ENCODE peak calls at places on chromosomes 6 and 20, in six cellular contexts. One of them, this sample, is unnamed.
A peak's percentile ranks its signal among the peaks of the same experiment; 100 is the strongest.

GRCh38 chr20:33655164-33655563 is 7.0 kb upstream of the C20orf144 start:
- DNase-seq in neuronal stem cell: no peak
- DNase-seq in AG10803: no peak
- DNase-seq in CD4-positive, CD25-positive, alpha-beta regulatory T cell: no peak
- DNase-seq in Peyer's patch: no peak
- DNase-seq in GM23248: no peak
- DNase-seq in this sample: no peak

GRCh38 chr6:17418281-17419188 is 25.1 kb downstream of the CAP2 start:
- DNase-seq in neuronal stem cell: no peak
- DNase-seq in AG10803: peak; percentile 86
- DNase-seq in CD4-positive, CD25-positive, alpha-beta regulatory T cell: no peak
- DNase-seq in Peyer's patch: no peak
- DNase-seq in GM23248: peak; percentile 76
- DNase-seq in this sample: no peak

GRCh38 chr20:63597651-63598478 is 23.8 kb upstream of the HELZ2 start:
- DNase-seq in neuronal stem cell: no peak
- DNase-seq in AG10803: no peak
- DNase-seq in CD4-positive, CD25-positive, alpha-beta regulatory T cell: no peak
- DNase-seq in Peyer's patch: no peak
- DNase-seq in GM23248: no peak
- DNase-seq in this sample: no peak

GRCh38 chr6:17928514-17929430 is 58.7 kb downstream of the KIF13A start:
- DNase-seq in neuronal stem cell: no peak
- DNase-seq in AG10803: peak; percentile 58
- DNase-seq in CD4-positive, CD25-positive, alpha-beta regulatory T cell: no peak
- DNase-seq in Peyer's patch: no peak
- DNase-seq in GM23248: peak; percentile 79
- DNase-seq in this sample: no peak

GRCh38 chr6:31948753-31949413 is 3.0 kb downstream of the CFB start:
- DNase-seq in neuronal stem cell: no peak
- DNase-seq in AG10803: no peak
- DNase-seq in CD4-positive, CD25-positive, alpha-beta regulatory T cell: no peak
- DNase-seq in Peyer's patch: peak; percentile 30
- DNase-seq in GM23248: peak; percentile 71
- DNase-seq in this sample: no peak

GRCh38 chr6:16850332-16851022 is 89.2 kb upstream of the ATXN1 start:
- DNase-seq in neuronal stem cell: no peak
- DNase-seq in AG10803: no peak
- DNase-seq in CD4-positive, CD25-positive, alpha-beta regulatory T cell: no peak
- DNase-seq in Peyer's patch: no peak
- DNase-seq in GM23248: no peak
- DNase-seq in this sample: no peak

GRCh38 chr20:10708342-10709185 is 34.8 kb upstream of the JAG1 start:
- DNase-seq in neuronal stem cell: peak; percentile 73
- DNase-seq in AG10803: peak; percentile 58
- DNase-seq in CD4-positive, CD25-positive, alpha-beta regulatory T cell: no peak
- DNase-seq in Peyer's patch: no peak
- DNase-seq in GM23248: peak; percentile 72
- DNase-seq in this sample: no peak

GRCh38 chr6:30743099-30744053 is 889 bp upstream of the FLOT1 start:
- DNase-seq in neuronal stem cell: no peak
- DNase-seq in AG10803: no peak
- DNase-seq in CD4-positive, CD25-positive, alpha-beta regulatory T cell: peak; percentile 34
- DNase-seq in Peyer's patch: peak; percentile 70
- DNase-seq in GM23248: peak; percentile 58
- DNase-seq in this sample: no peak

GRCh38 chr6:168376811-168377480 is 57.4 kb upstream of the DACT2 start:
- DNase-seq in neuronal stem cell: no peak
- DNase-seq in AG10803: no peak
- DNase-seq in CD4-positive, CD25-positive, alpha-beta regulatory T cell: no peak
- DNase-seq in Peyer's patch: peak; percentile 26
- DNase-seq in GM23248: no peak
- DNase-seq in this sample: no peak

GRCh38 chr6:135044639-135045038 is 10.0 kb downstream of the HBS1L start:
- DNase-seq in neuronal stem cell: no peak
- DNase-seq in AG10803: no peak
- DNase-seq in CD4-positive, CD25-positive, alpha-beta regulatory T cell: no peak
- DNase-seq in Peyer's patch: no peak
- DNase-seq in GM23248: no peak
- DNase-seq in this sample: no peak

GRCh38 chr6:139308936-139309603 is 17.3 kb upstream of the TXLNB start:
- DNase-seq in neuronal stem cell: no peak
- DNase-seq in AG10803: peak; percentile 58
- DNase-seq in CD4-positive, CD25-positive, alpha-beta regulatory T cell: no peak
- DNase-seq in Peyer's patch: no peak
- DNase-seq in GM23248: peak; percentile 68
- DNase-seq in this sample: no peak

GRCh38 chr6:87583822-87584221 is 6.0 kb downstream of the RARS2 start:
- DNase-seq in neuronal stem cell: no peak
- DNase-seq in AG10803: no peak
- DNase-seq in CD4-positive, CD25-positive, alpha-beta regulatory T cell: no peak
- DNase-seq in Peyer's patch: no peak
- DNase-seq in GM23248: no peak
- DNase-seq in this sample: no peak

GRCh38 chr6:128929869-128930268 is 46.9 kb downstream of the LAMA2 start:
- DNase-seq in neuronal stem cell: no peak
- DNase-seq in AG10803: no peak
- DNase-seq in CD4-positive, CD25-positive, alpha-beta regulatory T cell: no peak
- DNase-seq in Peyer's patch: no peak
- DNase-seq in GM23248: no peak
- DNase-seq in this sample: no peak

GRCh38 chr20:59364611-59365010 is 64.2 kb downstream of the EDN3 start:
- DNase-seq in neuronal stem cell: no peak
- DNase-seq in AG10803: no peak
- DNase-seq in CD4-positive, CD25-positive, alpha-beta regulatory T cell: no peak
- DNase-seq in Peyer's patch: no peak
- DNase-seq in GM23248: no peak
- DNase-seq in this sample: no peak

GRCh38 chr20:38673731-38674177 is 50.5 kb upstream of the SLC32A1 start:
- DNase-seq in neuronal stem cell: no peak
- DNase-seq in AG10803: no peak
- DNase-seq in CD4-positive, CD25-positive, alpha-beta regulatory T cell: no peak
- DNase-seq in Peyer's patch: no peak
- DNase-seq in GM23248: peak; percentile 41
- DNase-seq in this sample: no peak

GRCh38 chr6:53691667-53692133 is 26.1 kb upstream of the KLHL31 start:
- DNase-seq in neuronal stem cell: no peak
- DNase-seq in AG10803: peak; percentile 1
- DNase-seq in CD4-positive, CD25-positive, alpha-beta regulatory T cell: no peak
- DNase-seq in Peyer's patch: no peak
- DNase-seq in GM23248: peak; percentile 2
- DNase-seq in this sample: no peak

GRCh38 chr20:60630609-60631008 is 621.5 kb upstream of the CDH4 start:
- DNase-seq in neuronal stem cell: peak; percentile 56
- DNase-seq in AG10803: no peak
- DNase-seq in CD4-positive, CD25-positive, alpha-beta regulatory T cell: no peak
- DNase-seq in Peyer's patch: no peak
- DNase-seq in GM23248: no peak
- DNase-seq in this sample: no peak

GRCh38 chr6:71349976-71350615 is 61.5 kb downstream of the OGFRL1 start:
- DNase-seq in neuronal stem cell: no peak
- DNase-seq in AG10803: peak; percentile 81
- DNase-seq in CD4-positive, CD25-positive, alpha-beta regulatory T cell: no peak
- DNase-seq in Peyer's patch: no peak
- DNase-seq in GM23248: peak; percentile 91
- DNase-seq in this sample: no peak

GRCh38 chr6:34460796-34461507 is 4.9 kb upstream of the PACSIN1 start:
- DNase-seq in neuronal stem cell: no peak
- DNase-seq in AG10803: no peak
- DNase-seq in CD4-positive, CD25-positive, alpha-beta regulatory T cell: no peak
- DNase-seq in Peyer's patch: no peak
- DNase-seq in GM23248: peak; percentile 37
- DNase-seq in this sample: no peak

GRCh38 chr6:166752928-166753721 is 126.1 kb upstream of the RPS6KA2 start:
- DNase-seq in neuronal stem cell: no peak
- DNase-seq in AG10803: no peak
- DNase-seq in CD4-positive, CD25-positive, alpha-beta regulatory T cell: no peak
- DNase-seq in Peyer's patch: no peak
- DNase-seq in GM23248: no peak
- DNase-seq in this sample: no peak

GRCh38 chr20:59047938-59048680 is 5.5 kb upstream of the PRELID3B start:
- DNase-seq in neuronal stem cell: no peak
- DNase-seq in AG10803: peak; percentile 59
- DNase-seq in CD4-positive, CD25-positive, alpha-beta regulatory T cell: no peak
- DNase-seq in Peyer's patch: no peak
- DNase-seq in GM23248: peak; percentile 85
- DNase-seq in this sample: no peak

GRCh38 chr20:18553746-18554145 is 13.5 kb upstream of the SMIM26 start:
- DNase-seq in neuronal stem cell: no peak
- DNase-seq in AG10803: no peak
- DNase-seq in CD4-positive, CD25-positive, alpha-beta regulatory T cell: no peak
- DNase-seq in Peyer's patch: no peak
- DNase-seq in GM23248: no peak
- DNase-seq in this sample: no peak

GRCh38 chr20:52493177-52493711 is 301.7 kb upstream of the ZFP64 start:
- DNase-seq in neuronal stem cell: no peak
- DNase-seq in AG10803: peak; percentile 66
- DNase-seq in CD4-positive, CD25-positive, alpha-beta regulatory T cell: no peak
- DNase-seq in Peyer's patch: no peak
- DNase-seq in GM23248: peak; percentile 64
- DNase-seq in this sample: no peak

GRCh38 chr6:79570802-79571367 is 33.7 kb upstream of the LCA5 start:
- DNase-seq in neuronal stem cell: no peak
- DNase-seq in AG10803: peak; percentile 34
- DNase-seq in CD4-positive, CD25-positive, alpha-beta regulatory T cell: peak; percentile 16
- DNase-seq in Peyer's patch: no peak
- DNase-seq in GM23248: peak; percentile 59
- DNase-seq in this sample: no peak
- H3K4me3 ChIP-seq in neuronal stem cell: no peak overlapping the region
- H3K4me3 ChIP-seq in AG10803: peak overlapping the region; percentile 0
- H3K4me3 ChIP-seq in CD4-positive, CD25-positive, alpha-beta regulatory T cell: no peak overlapping the region
- H3K4me3 ChIP-seq in Peyer's patch: peak overlapping the region; percentile 47
- H3K4me3 ChIP-seq in GM23248: peak overlapping the region; percentile 51
- H3K4me3 ChIP-seq in this sample: no peak overlapping the region

DNA sequence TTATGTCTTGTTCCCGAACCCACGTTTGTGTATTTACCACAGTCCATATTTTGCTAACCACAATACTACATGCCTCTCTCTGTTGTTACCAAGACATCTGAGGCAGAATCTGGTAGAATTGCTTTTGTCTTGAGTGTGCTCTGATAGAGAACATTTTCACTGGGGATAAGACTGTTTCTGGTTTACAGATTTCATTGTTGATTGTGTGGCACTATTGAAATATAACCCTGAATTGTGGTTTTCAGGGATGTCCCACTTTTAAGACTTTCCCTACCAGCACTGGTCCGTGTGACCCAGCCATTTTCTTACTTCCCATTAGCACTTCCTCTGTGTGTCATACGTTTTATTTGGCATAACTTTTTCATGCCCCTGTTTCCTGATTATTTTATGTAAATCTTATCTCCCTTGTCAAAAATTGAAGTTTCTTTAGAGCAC is 12.2 kb downstream of the NCOA7 start:
- DNase-seq in neuronal stem cell: no peak
- DNase-seq in AG10803: peak; percentile 36
- DNase-seq in CD4-positive, CD25-positive, alpha-beta regulatory T cell: no peak
- DNase-seq in Peyer's patch: no peak
- DNase-seq in GM23248: no peak
- DNase-seq in this sample: no peak
- H3K4me3 ChIP-seq in neuronal stem cell: no peak overlapping the region
- H3K4me3 ChIP-seq in AG10803: no peak overlapping the region
- H3K4me3 ChIP-seq in CD4-positive, CD25-positive, alpha-beta regulatory T cell: no peak overlapping the region
- H3K4me3 ChIP-seq in Peyer's patch: no peak overlapping the region
- H3K4me3 ChIP-seq in GM23248: no peak overlapping the region
- H3K4me3 ChIP-seq in this sample: no peak overlapping the region

GRCh38 chr20:47662483-47663353 is 122.6 kb downstream of the SULF2 start:
- DNase-seq in neuronal stem cell: no peak
- DNase-seq in AG10803: no peak
- DNase-seq in CD4-positive, CD25-positive, alpha-beta regulatory T cell: no peak
- DNase-seq in Peyer's patch: no peak
- DNase-seq in GM23248: no peak
- DNase-seq in this sample: no peak

GRCh38 chr20:47663354-47664067 is 121.8 kb downstream of the SULF2 start:
- DNase-seq in neuronal stem cell: peak; percentile 85
- DNase-seq in AG10803: peak; percentile 73
- DNase-seq in CD4-positive, CD25-positive, alpha-beta regulatory T cell: peak; percentile 70
- DNase-seq in Peyer's patch: peak; percentile 84
- DNase-seq in GM23248: peak; percentile 70
- DNase-seq in this sample: peak; percentile 61

GRCh38 chr20:47664744-47665143 is 120.5 kb downstream of the SULF2 start:
- DNase-seq in neuronal stem cell: no peak
- DNase-seq in AG10803: no peak
- DNase-seq in CD4-positive, CD25-positive, alpha-beta regulatory T cell: no peak
- DNase-seq in Peyer's patch: no peak
- DNase-seq in GM23248: no peak
- DNase-seq in this sample: no peak

GRCh38 chr20:47665221-47665991 is 119.9 kb downstream of the SULF2 start:
- DNase-seq in neuronal stem cell: no peak
- DNase-seq in AG10803: no peak
- DNase-seq in CD4-positive, CD25-positive, alpha-beta regulatory T cell: no peak
- DNase-seq in Peyer's patch: no peak
- DNase-seq in GM23248: no peak
- DNase-seq in this sample: no peak

DNA sequence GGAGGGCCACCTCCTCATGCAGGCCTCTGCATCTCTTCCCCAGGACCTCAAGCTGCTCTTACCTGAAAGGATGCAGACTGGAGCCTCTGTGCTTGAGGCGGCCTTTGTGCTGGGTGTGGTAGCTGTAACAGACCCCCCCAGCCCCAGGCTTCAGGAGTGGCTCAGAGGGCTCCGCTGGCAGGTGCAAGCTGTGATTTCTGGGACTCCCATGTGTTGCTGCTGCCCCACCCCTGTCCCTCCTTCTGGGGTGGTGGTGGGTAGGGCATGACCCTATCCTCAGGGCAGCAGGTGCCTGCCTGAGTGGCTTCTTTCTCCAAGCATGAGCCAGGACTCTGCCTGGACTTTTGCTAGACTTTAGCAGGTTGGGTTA is 121.2 kb downstream of the SULF2 start:
- DNase-seq in neuronal stem cell: no peak
- DNase-seq in AG10803: no peak
- DNase-seq in CD4-positive, CD25-positive, alpha-beta regulatory T cell: no peak
- DNase-seq in Peyer's patch: no peak
- DNase-seq in GM23248: no peak
- DNase-seq in this sample: no peak
- H3K4me3 ChIP-seq in neuronal stem cell: no peak overlapping the region
- H3K4me3 ChIP-seq in AG10803: no peak overlapping the region
- H3K4me3 ChIP-seq in CD4-positive, CD25-positive, alpha-beta regulatory T cell: no peak overlapping the region
- H3K4me3 ChIP-seq in Peyer's patch: no peak overlapping the region
- H3K4me3 ChIP-seq in GM23248: no peak overlapping the region
- H3K4me3 ChIP-seq in this sample: no peak overlapping the region

DNA sequence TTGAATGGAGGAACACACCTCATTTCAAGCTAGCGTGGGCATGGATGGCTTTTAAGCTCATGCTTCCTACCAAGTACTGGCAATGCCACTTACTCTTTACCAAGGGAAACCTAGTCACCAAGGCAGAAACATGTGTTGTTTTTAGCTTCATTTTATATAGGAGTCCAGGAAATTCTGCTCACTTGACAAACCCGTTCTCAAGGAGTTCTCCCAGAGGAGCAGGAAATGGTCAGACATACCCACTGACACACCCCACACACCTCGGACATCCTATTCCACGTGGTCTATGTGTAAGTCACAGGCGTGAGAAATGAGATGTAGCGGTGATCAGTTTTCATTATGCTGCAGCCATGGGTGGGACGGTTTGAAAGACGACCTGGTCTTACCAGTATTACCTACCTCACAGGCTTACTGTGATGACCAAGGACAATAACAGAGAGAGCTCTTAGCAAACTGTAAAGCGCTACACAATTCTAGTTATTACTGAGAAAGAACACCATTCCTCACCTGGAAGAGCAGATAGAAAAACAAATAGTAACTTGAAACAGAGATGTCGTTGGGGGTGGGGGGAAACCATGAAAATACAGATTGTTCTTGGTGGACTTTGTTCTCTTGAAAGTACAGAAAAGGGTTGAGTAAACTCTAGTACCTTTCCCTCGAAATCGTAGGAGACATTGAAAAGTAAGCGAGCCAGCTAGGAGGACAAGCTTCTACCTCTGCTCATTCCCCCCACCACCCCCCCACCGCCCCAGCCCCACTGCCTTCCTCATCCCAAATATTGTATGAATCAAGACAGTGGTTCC is 1.7 kb downstream of the CNKSR3 start:
- DNase-seq in neuronal stem cell: no peak
- DNase-seq in AG10803: peak; percentile 28
- DNase-seq in CD4-positive, CD25-positive, alpha-beta regulatory T cell: no peak
- DNase-seq in Peyer's patch: no peak
- DNase-seq in GM23248: peak; percentile 26
- DNase-seq in this sample: no peak
- H3K4me3 ChIP-seq in neuronal stem cell: peak overlapping the region; percentile 97
- H3K4me3 ChIP-seq in AG10803: peak overlapping the region; percentile 85
- H3K4me3 ChIP-seq in CD4-positive, CD25-positive, alpha-beta regulatory T cell: no peak overlapping the region
- H3K4me3 ChIP-seq in Peyer's patch: peak overlapping the region; percentile 86
- H3K4me3 ChIP-seq in GM23248: peak overlapping the region; percentile 85
- H3K4me3 ChIP-seq in this sample: no peak overlapping the region

This sample was measured in effector memory CD4-positive, alpha-beta T cell.